ENCODE peak calls at places on chromosomes 12 and 14, in ten cellular contexts. V is tibial artery, M is cardiac muscle cell, A is esophagus squamous epithelium, J is stomach, L is iPS DF 6.9, W is fibroblast of lung, D is heart left ventricle, N is left ventricle myocardium inferior, O is IMR-90. G is an unnamed sample.

GRCh38 chr12:63164911-63165310 is 13.9 kb upstream of the AVPR1A start:
- DNase-seq in V (no peak), M (no peak), A (no peak), J (no peak), L (no peak), W (no peak), D (no peak), N (no peak), O (no peak), G (no peak)

GRCh38 chr12:52540531-52540930 is 12.4 kb downstream of the KRT71 start:
- DNase-seq in V (no peak), M (no peak), A (no peak), J (no peak), L (no peak), W (no peak), D (no peak), N (no peak), O (no peak), G (no peak)

GRCh38 chr12:41288188-41288811 is 100.2 kb downstream of the PDZRN4 start:
- DNase-seq in V (no peak), M (no peak), A (no peak), J (no peak), L (no peak), W (no peak), D (no peak), N (no peak), O (no peak), G (no peak)

GRCh38 chr14:94773017-94773681 is 3.2 kb upstream of the GSC start:
- DNase-seq in V (no peak), M (peak; percentile 47), A (no peak), J (no peak), L (no peak), W (no peak), D (no peak), N (no peak), O (no peak), G (no peak)

GRCh38 chr14:58746261-58746660 is 108.5 kb downstream of the DACT1 start:
- DNase-seq in V (no peak), M (no peak), A (no peak), J (no peak), L (no peak), W (peak; percentile 77), D (no peak), N (no peak), O (peak; percentile 92), G (no peak)

GRCh38 chr12:79927772-79928474 is 7.0 kb downstream of the PPP1R12A start:
- DNase-seq in V (no peak), M (no peak), A (no peak), J (no peak), L (no peak), W (no peak), D (no peak), N (no peak), O (peak; percentile 23), G (no peak)

GRCh38 chr12:53208877-53209463 is 1.9 kb upstream of the ITGB7 start:
- DNase-seq in V (no peak), M (no peak), A (no peak), J (no peak), L (no peak), W (no peak), D (no peak), N (no peak), O (no peak), G (no peak)

GRCh38 chr12:81722004-81722403 is 37.1 kb downstream of the PPFIA2 start:
- DNase-seq in V (no peak), M (no peak), A (no peak), J (no peak), L (no peak), W (peak; percentile 1), D (no peak), N (no peak), O (no peak), G (no peak)

GRCh38 chr14:97196336-97196735 is 399.2 kb downstream of the VRK1 start:
- DNase-seq in V (no peak), M (no peak), A (no peak), J (no peak), L (no peak), W (no peak), D (no peak), N (no peak), O (no peak), G (no peak)

GRCh38 chr14:104968153-104968527 is 10.0 kb downstream of the AHNAK2 start:
- DNase-seq in V (peak; percentile 88), M (peak; percentile 51), A (no peak), J (peak; percentile 45), L (no peak), W (peak; percentile 64), D (peak; percentile 82), N (peak; percentile 82), O (peak; percentile 35), G (no peak)

GRCh38 chr14:26216797-26217196 is 381.0 kb downstream of the NOVA1 start:
- DNase-seq in V (no peak), M (no peak), A (no peak), J (no peak), L (no peak), W (no peak), D (no peak), N (no peak), O (no peak), G (no peak)

GRCh38 chr14:92551066-92551841 is 37.7 kb downstream of the RIN3 start:
- DNase-seq in V (no peak), M (no peak), A (no peak), J (no peak), L (no peak), W (no peak), D (no peak), N (no peak), O (no peak), G (no peak)

GRCh38 chr14:96662116-96662901 is 134.9 kb upstream of the VRK1 start:
- DNase-seq in V (no peak), M (no peak), A (no peak), J (no peak), L (no peak), W (no peak), D (no peak), N (no peak), O (no peak), G (no peak)

GRCh38 chr12:20657496-20657895 is 37.6 kb upstream of the SLCO1C1 start:
- DNase-seq in V (no peak), M (no peak), A (no peak), J (no peak), L (no peak), W (no peak), D (no peak), N (no peak), O (no peak), G (no peak)

GRCh38 chr14:100856056-100856950 is 30.4 kb downstream of the MEG3 start:
- DNase-seq in V (no peak), M (no peak), A (no peak), J (no peak), L (no peak), W (no peak), D (no peak), N (peak; percentile 3), O (no peak), G (no peak)

GRCh38 chr12:54591001-54591591 is 2.6 kb upstream of the PPP1R1A start:
- DNase-seq in V (no peak), M (peak; percentile 84), A (no peak), J (no peak), L (no peak), W (peak; percentile 17), D (no peak), N (no peak), O (peak; percentile 10), G (no peak)

GRCh38 chr14:21612324-21612723 is 22.4 kb downstream of the OR10G2 start:
- DNase-seq in V (no peak), M (no peak), A (no peak), J (no peak), L (no peak), W (no peak), D (no peak), N (no peak), O (no peak), G (no peak)

GRCh38 chr12:10153271-10154144 is 18.4 kb downstream of the OLR1 start:
- DNase-seq in V (peak; percentile 42), M (peak; percentile 79), A (no peak), J (peak; percentile 73), L (peak; percentile 50), W (peak; percentile 81), D (peak; percentile 62), N (peak; percentile 61), O (peak; percentile 63), G (peak; percentile 80)

GRCh38 chr14:74408870-74409269 is 17.1 kb downstream of the SYNDIG1L start:
- DNase-seq in V (no peak), M (no peak), A (no peak), J (no peak), L (no peak), W (no peak), D (no peak), N (no peak), O (no peak), G (no peak)
- H3K27me3 ChIP-seq in V (no peaks in the 10 kb centered on the region), M (no peaks in the 10 kb centered on the region), A (peaks cover 56% of the 10 kb centered on the region), J (no peaks in the 10 kb centered on the region), L (no peaks in the 10 kb centered on the region), W (peaks cover 26% of the 10 kb centered on the region), D (no peaks in the 10 kb centered on the region), N (peaks cover 72% of the 10 kb centered on the region), O (peaks cover 63% of the 10 kb centered on the region), G (no peaks in the 10 kb centered on the region)

DNA sequence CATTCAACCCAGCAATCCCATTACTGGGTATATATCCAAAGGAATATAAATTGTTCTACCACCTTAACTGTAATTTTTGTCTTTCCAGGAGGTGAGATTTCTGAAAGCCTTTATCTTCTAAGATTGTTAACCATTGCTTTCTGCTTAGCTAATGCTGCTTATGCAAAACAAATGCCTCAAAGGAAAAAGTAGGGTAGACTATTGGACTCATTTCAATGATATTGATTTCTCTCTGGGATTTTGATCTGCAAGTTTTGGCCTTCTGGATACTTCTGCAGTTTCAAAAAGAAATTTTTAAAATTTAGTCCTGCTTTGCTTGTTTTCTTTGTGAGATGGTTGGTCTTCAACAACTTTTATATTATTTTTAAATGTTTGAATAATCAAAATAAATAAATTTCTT is 108.6 kb downstream of the SLC38A4 start:
- DNase-seq in V (no peak), M (no peak), A (no peak), J (no peak), L (no peak), W (no peak), D (no peak), N (no peak), O (no peak), G (no peak)
- H3K27me3 ChIP-seq in V (no peaks in the 10 kb centered on the region), M (no peaks in the 10 kb centered on the region), A (no peaks in the 10 kb centered on the region), J (no peaks in the 10 kb centered on the region), L (no peaks in the 10 kb centered on the region), W (no peaks in the 10 kb centered on the region), D (no peaks in the 10 kb centered on the region), N (no peaks in the 10 kb centered on the region), O (no peaks in the 10 kb centered on the region), G (no peaks in the 10 kb centered on the region)

DNA sequence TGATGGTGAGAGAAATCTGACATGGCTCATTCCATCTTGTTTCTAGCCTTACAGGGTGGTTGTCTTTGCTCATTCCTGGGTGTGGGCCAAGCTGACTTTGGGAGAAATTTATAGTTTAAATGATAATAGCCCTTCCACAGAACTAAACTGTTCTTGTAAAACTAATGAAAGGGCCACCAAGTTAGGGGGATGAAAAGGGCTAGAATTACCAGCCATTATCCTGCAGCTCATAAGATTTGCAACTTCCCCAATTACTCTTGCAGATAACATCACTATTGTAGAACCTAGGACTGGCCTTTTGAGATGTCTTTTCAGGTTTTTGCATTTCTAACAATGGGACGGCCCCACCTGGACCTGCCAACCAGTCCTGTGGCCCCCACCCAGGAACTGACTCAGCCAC is 220.4 kb downstream of the KTN1 start:
- DNase-seq in V (no peak), M (no peak), A (no peak), J (no peak), L (no peak), W (no peak), D (no peak), N (no peak), O (no peak), G (no peak)
- H3K27me3 ChIP-seq in V (no peaks in the 10 kb centered on the region), M (no peaks in the 10 kb centered on the region), A (no peaks in the 10 kb centered on the region), J (no peaks in the 10 kb centered on the region), L (no peaks in the 10 kb centered on the region), W (no peaks in the 10 kb centered on the region), D (no peaks in the 10 kb centered on the region), N (no peaks in the 10 kb centered on the region), O (no peaks in the 10 kb centered on the region), G (no peaks in the 10 kb centered on the region)

GRCh38 chr12:93054021-93054420 is 124.9 kb upstream of the EEA1 start:
- DNase-seq in V (no peak), M (no peak), A (no peak), J (no peak), L (no peak), W (no peak), D (no peak), N (no peak), O (no peak), G (no peak)
- H3K27me3 ChIP-seq in V (no peaks in the 10 kb centered on the region), M (no peaks in the 10 kb centered on the region), A (no peaks in the 10 kb centered on the region), J (no peaks in the 10 kb centered on the region), L (no peaks in the 10 kb centered on the region), W (no peaks in the 10 kb centered on the region), D (no peaks in the 10 kb centered on the region), N (no peaks in the 10 kb centered on the region), O (no peaks in the 10 kb centered on the region), G (no peaks in the 10 kb centered on the region)

G was measured in Caco-2.